ENCODE peak calls at places on chromosomes 5 and 9, in ten cellular contexts. L, H, M, I, G, R, Q, B, W and E are unnamed samples.
A peak's percentile ranks its signal among the peaks of the same experiment; 100 is the strongest.

GRCh38 chr5:105885266-105885665 is 1785.5 kb downstream of the EFNA5 start:
- DNase-seq in L (no peak), H (peak; percentile 37), M (no peak), I (no peak), G (no peak), R (no peak), Q (no peak), B (peak; percentile 48), W (no peak), E (no peak)

GRCh38 chr5:152532714-152533113 is 127.6 kb upstream of the NMUR2 start:
- DNase-seq in L (peak; percentile 82), H (peak; percentile 74), M (peak; percentile 62), I (no peak), G (peak; percentile 65), R (peak; percentile 16), Q (no peak), B (peak; percentile 78), W (no peak), E (no peak)

GRCh38 chr5:139925163-139925562 is 117.9 kb downstream of the NRG2 start:
- DNase-seq in L (no peak), H (no peak), M (no peak), I (no peak), G (no peak), R (no peak), Q (no peak), B (no peak), W (no peak), E (no peak)

GRCh38 chr5:78905084-78905938 is 79.8 kb downstream of the ARSB start:
- DNase-seq in L (no peak), H (peak; percentile 58), M (no peak), I (no peak), G (peak; percentile 28), R (no peak), Q (peak; percentile 43), B (peak; percentile 70), W (no peak), E (peak; percentile 51)

GRCh38 chr9:110197330-110198187 is 10.4 kb downstream of the C9orf152 start:
- DNase-seq in L (peak; percentile 17), H (no peak), M (no peak), I (no peak), G (no peak), R (no peak), Q (no peak), B (no peak), W (no peak), E (no peak)

GRCh38 chr9:101626295-101626694 is 31.5 kb upstream of the PPP3R2 start:
- DNase-seq in L (no peak), H (no peak), M (no peak), I (no peak), G (no peak), R (no peak), Q (no peak), B (no peak), W (no peak), E (no peak)

GRCh38 chr5:72163349-72163983 is 56.2 kb downstream of the MAP1B start:
- DNase-seq in L (no peak), H (no peak), M (no peak), I (no peak), G (no peak), R (no peak), Q (no peak), B (no peak), W (no peak), E (no peak)

GRCh38 chr5:88984040-88984439 is 101.1 kb upstream of the MEF2C start:
- DNase-seq in L (no peak), H (no peak), M (no peak), I (no peak), G (no peak), R (no peak), Q (no peak), B (no peak), W (no peak), E (no peak)

GRCh38 chr9:130869250-130869649 is 27.4 kb downstream of the QRFP start:
- DNase-seq in L (no peak), H (peak; percentile 84), M (peak; percentile 70), I (no peak), G (peak; percentile 55), R (peak; percentile 53), Q (no peak), B (peak; percentile 63), W (no peak), E (no peak)

DNA sequence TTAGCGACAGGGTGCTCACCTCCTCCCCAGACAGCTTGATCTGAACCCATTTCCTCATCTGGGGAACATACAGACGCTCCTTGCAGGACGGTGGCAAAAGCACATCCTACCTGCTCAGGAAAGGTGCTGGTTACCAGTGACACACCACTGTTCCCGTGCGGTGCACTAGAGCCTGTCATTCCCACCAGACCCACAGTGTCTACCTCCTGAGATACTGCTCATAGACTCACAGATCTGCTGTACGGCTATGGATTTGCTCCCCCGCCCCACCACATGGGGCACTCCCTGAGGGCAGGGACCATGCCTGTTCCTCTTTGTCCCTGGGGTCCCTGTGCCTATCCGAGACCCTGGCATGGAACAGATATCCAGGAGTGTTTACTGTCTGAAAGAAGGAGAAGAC is 208.9 kb downstream of the PAX5 start:
- DNase-seq in L (no peak), H (no peak), M (no peak), I (no peak), G (no peak), R (no peak), Q (no peak), B (no peak), W (no peak), E (no peak)
- TF ChIP-seq CTCF in L (no peak), H (no peak), M (no peak), I (no peak), G (no peak), R (no peak), Q (no peak), B (no peak), W (no peak), E (no peak)

GRCh38 chr9:27528278-27528885 is 1.2 kb downstream of the MOB3B start:
- DNase-seq in L (peak; percentile 93), H (peak; percentile 76), M (no peak), I (peak; percentile 21), G (peak; percentile 66), R (no peak), Q (peak; percentile 28), B (peak; percentile 58), W (no peak), E (peak; percentile 52)

GRCh38 chr9:27530915-27531762 is 1.5 kb upstream of the MOB3B start:
- DNase-seq in L (no peak), H (no peak), M (no peak), I (no peak), G (no peak), R (no peak), Q (no peak), B (no peak), W (no peak), E (no peak)

GRCh38 chr9:27528886-27529315 is 713 bp downstream of the MOB3B start:
- DNase-seq in L (peak; percentile 75), H (peak; percentile 35), M (no peak), I (peak; percentile 30), G (no peak), R (no peak), Q (no peak), B (peak; percentile 17), W (no peak), E (peak; percentile 63)

GRCh38 chr9:27529316-27530278 is at the start of gene MOB3B:
- DNase-seq in L (peak; percentile 78), H (peak; percentile 76), M (peak; percentile 67), I (peak; percentile 79), G (peak; percentile 69), R (peak; percentile 93), Q (peak; percentile 68), B (peak; percentile 63), W (no peak), E (peak; percentile 83)

DNA sequence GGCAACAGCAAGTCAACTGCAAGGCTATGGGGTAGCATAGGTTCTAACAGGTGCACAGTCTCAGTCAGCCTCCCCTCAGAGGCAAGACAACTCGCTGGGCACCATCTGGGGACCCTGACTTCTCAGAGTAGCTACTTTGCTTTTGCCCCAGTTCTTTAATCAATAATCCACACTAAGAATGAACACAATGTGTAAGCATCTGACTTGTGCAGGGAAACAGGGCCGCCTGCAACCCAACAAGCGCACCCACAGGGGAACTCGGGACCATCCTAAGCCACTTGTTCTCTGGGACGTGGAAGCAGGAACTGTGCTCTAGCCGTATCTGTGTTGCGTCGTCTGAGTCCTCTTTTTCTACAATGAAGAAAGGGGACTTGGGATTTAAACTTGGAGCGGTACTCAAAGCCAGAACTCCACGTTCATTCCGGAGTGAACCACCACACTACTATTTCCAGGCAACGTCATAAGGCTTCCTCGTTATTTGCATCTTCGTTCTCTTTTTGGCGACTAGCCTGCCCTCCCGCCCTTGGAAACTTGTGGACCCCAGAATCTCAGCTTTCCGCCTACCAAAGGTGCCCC is 1.8 kb downstream of the MOB3B start:
- DNase-seq in L (no peak), H (no peak), M (no peak), I (no peak), G (no peak), R (no peak), Q (no peak), B (no peak), W (no peak), E (no peak)
- H3K4me3 ChIP-seq in L (peak overlapping the region; percentile 86), H (peak overlapping the region; percentile 64), M (no peak overlapping the region), I (peak overlapping the region; percentile 71), G (peak overlapping the region; percentile 56), R (no peak overlapping the region), Q (no peak overlapping the region), B (peak overlapping the region; percentile 60), W (no peak overlapping the region), E (peak overlapping the region; percentile 65)

GRCh38 chr5:1185652-1186350 is 15.6 kb upstream of the SLC6A19 start:
- DNase-seq in L (no peak), H (no peak), M (no peak), I (no peak), G (no peak), R (peak; percentile 87), Q (no peak), B (no peak), W (no peak), E (no peak)
- TF ChIP-seq CTCF in L (no peak), H (no peak), M (no peak), I (no peak), G (no peak), R (no peak), Q (no peak), B (no peak), W (no peak), E (no peak)

GRCh38 chr9:63816742-63817621 is 1468.0 kb downstream of the FOXD4L5 start:
- DNase-seq in L (peak; percentile 100), H (peak; percentile 91), M (peak; percentile 52), I (peak; percentile 32), G (peak; percentile 95), R (peak; percentile 90), Q (no peak), B (peak; percentile 78), W (peak; percentile 80), E (peak; percentile 88)

DNA sequence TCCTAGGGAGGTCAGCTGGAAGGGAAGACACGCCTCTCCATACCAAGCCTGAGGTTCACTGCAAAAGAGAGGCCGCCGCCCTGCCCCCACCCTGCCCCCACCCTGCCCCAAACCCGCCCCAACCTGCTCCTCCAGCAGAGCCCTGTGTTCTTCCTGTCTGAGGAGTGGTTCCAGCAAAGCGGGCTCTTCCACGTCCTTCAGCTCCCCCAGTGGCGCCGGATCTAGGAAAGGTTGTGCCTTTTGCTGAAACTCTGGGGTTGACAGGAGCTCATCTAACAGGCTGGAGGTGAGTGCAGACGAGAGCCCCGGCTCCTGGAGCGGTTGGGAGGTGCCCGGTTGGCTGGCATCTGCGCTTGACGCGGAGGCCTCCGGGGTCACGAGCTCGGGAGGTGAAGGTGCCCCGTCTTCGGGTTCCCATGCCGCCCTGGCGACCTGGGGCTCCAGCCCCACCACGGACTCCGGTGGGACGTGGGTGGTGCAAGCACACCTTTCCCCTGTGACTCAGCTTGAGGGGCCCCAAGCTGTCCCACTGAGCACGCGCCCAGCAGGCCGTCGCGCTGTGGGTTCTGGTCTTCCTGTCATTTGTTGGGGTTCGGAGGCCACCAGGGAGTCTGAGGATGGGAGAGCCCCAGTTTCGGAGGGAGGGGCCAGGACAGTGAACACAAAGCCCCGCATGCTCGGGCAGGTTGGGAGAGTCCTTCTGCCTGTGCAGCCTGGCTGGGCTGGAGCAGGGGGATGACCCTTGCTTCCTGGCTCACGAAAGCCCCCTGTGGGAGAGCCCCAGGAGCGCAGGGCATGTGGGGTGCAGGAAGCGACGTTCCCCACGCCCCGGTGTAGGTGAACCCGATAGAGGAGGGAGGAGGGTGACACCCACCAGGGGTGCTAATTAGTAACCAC is 1467.1 kb downstream of the FOXD4L5 start:
- DNase-seq in L (peak; percentile 76), H (peak; percentile 22), M (peak; percentile 10), I (peak; percentile 33), G (no peak), R (peak; percentile 47), Q (no peak), B (peak; percentile 21), W (peak; percentile 24), E (peak; percentile 93)
- H3K4me3 ChIP-seq in L (peak overlapping the region; percentile 45), H (peak overlapping the region; percentile 60), M (no peak overlapping the region), I (no peak overlapping the region), G (peak overlapping the region; percentile 49), R (peak overlapping the region; percentile 62), Q (no peak overlapping the region), B (peak overlapping the region; percentile 46), W (peak overlapping the region; percentile 65), E (peak overlapping the region; percentile 79)